ENCODE peak calls at places on chromosomes 5 and 9, in five cellular contexts. C is epithelial cell of proximal tubule, Z is T-helper 1 cell, E is amygdala, T is Calu3. D is an unnamed sample.

GRCh38 chr9:9412241-9412640 is 1200.6 kb downstream of the PTPRD start:
- DNase-seq in Z (no peak), T (no peak), E (no peak), C (no peak), D (no peak)

GRCh38 chr9:112487799-112488345 is 1.2 kb downstream of the KIAA1958 start:
- DNase-seq in E (no peak), Z (no peak), C (no peak), T (no peak), D (no peak)

GRCh38 chr5:81825237-81825636 is 74.3 kb upstream of the SSBP2 start:
- DNase-seq in Z (no peak), E (no peak), C (peak), T (peak), D (no peak)

GRCh38 chr5:128338649-128339048 is 199.4 kb downstream of the FBN2 start:
- DNase-seq in E (no peak), C (no peak), T (no peak), Z (no peak), D (no peak)

GRCh38 chr9:26904671-26905070 is 12.1 kb upstream of the CAAP1 start:
- DNase-seq in C (no peak), Z (no peak), T (no peak), E (no peak), D (no peak)

GRCh38 chr5:124457101-124457500 is 289.3 kb downstream of the ZNF608 start:
- DNase-seq in E (no peak), Z (no peak), T (no peak), C (no peak), D (no peak)

GRCh38 chr5:72301557-72301956 is 18.5 kb downstream of the MRPS27 start:
- DNase-seq in T (no peak), Z (no peak), E (no peak), C (no peak), D (no peak)

GRCh38 chr9:114370251-114370984 is 17.4 kb downstream of the AKNA start:
- DNase-seq in E (peak), Z (no peak), C (no peak), T (no peak), D (no peak)

GRCh38 chr9:86731511-86731993 is 215.8 kb downstream of the GAS1 start:
- DNase-seq in C (no peak), Z (no peak), E (no peak), T (no peak), D (no peak)

GRCh38 chr9:131214457-131214856 is 61.9 kb downstream of the FAM78A start:
- DNase-seq in E (no peak), C (no peak), Z (no peak), T (no peak), D (no peak)

GRCh38 chr5:82022499-82022898 is 50.7 kb downstream of the ATG10 start:
- DNase-seq in Z (no peak), E (no peak), T (no peak), C (no peak), D (no peak)

GRCh38 chr9:124011460-124012301 is at the start of gene LHX2:
- DNase-seq in Z (no peak), C (no peak), T (peak), E (peak), D (peak)

GRCh38 chr9:5714501-5715401 is 85.8 kb downstream of the RIC1 start:
- DNase-seq in T (peak), E (no peak), C (peak), Z (no peak), D (no peak)

GRCh38 chr9:23850242-23851023 is 24.4 kb upstream of the ELAVL2 start:
- DNase-seq in Z (no peak), T (no peak), C (no peak), E (no peak), D (no peak)

GRCh38 chr5:7849531-7850240 is 1.2 kb downstream of the CFAP90 start:
- DNase-seq in T (no peak), E (peak), C (no peak), Z (no peak), D (peak)

GRCh38 chr9:98455957-98456621 is 200.6 kb upstream of the TBC1D2 start:
- DNase-seq in Z (no peak), C (peak), E (no peak), T (no peak), D (no peak)

GRCh38 chr9:84708400-84708799 is 38.9 kb downstream of the NTRK2 start:
- DNase-seq in E (no peak), C (no peak), T (no peak), Z (no peak), D (no peak)

GRCh38 chr5:51829691-51830090 is 446.4 kb downstream of the ISL1 start:
- DNase-seq in E (no peak), Z (no peak), T (no peak), C (no peak), D (peak)

D was measured in Kasumi-1.